ENCODE peak calls at places on chromosomes 16 and 17, in six cellular contexts. One of them, this sample, is unnamed.

GRCh38 chr17:9239821-9240658 is 218.7 kb downstream of the NTN1 start:
- DNase-seq in lower leg skin: peak; percentile 77
- DNase-seq in osteoblast: peak; percentile 99
- DNase-seq in Panc1: no peak
- DNase-seq in kidney: peak; percentile 93
- DNase-seq in CD4-positive, alpha-beta T cell: peak; percentile 71
- DNase-seq in this sample: no peak

GRCh38 chr17:44766409-44767038 is 7.7 kb downstream of the ADAM11 start:
- DNase-seq in CD4-positive, alpha-beta T cell: no peak
- DNase-seq in Panc1: no peak
- DNase-seq in osteoblast: peak; percentile 77
- DNase-seq in lower leg skin: no peak
- DNase-seq in kidney: no peak
- DNase-seq in this sample: peak; percentile 71

GRCh38 chr17:3879181-3879580 is 13.7 kb downstream of the CAMKK1 start:
- DNase-seq in CD4-positive, alpha-beta T cell: no peak
- DNase-seq in kidney: no peak
- DNase-seq in osteoblast: peak; percentile 96
- DNase-seq in lower leg skin: no peak
- DNase-seq in Panc1: no peak
- DNase-seq in this sample: no peak

GRCh38 chr17:4548721-4549531 is 6.3 kb downstream of the MYBBP1A start:
- DNase-seq in CD4-positive, alpha-beta T cell: peak; percentile 30
- DNase-seq in kidney: peak; percentile 59
- DNase-seq in lower leg skin: no peak
- DNase-seq in Panc1: no peak
- DNase-seq in osteoblast: peak; percentile 82
- DNase-seq in this sample: no peak

GRCh38 chr17:48261297-48261880 is 153.8 kb downstream of the SNX11 start:
- DNase-seq in kidney: no peak
- DNase-seq in lower leg skin: no peak
- DNase-seq in osteoblast: no peak
- DNase-seq in Panc1: peak; percentile 58
- DNase-seq in CD4-positive, alpha-beta T cell: no peak
- DNase-seq in this sample: no peak

GRCh38 chr16:47197536-47198179 is 53.9 kb upstream of the NETO2 start:
- DNase-seq in CD4-positive, alpha-beta T cell: no peak
- DNase-seq in kidney: no peak
- DNase-seq in lower leg skin: no peak
- DNase-seq in Panc1: no peak
- DNase-seq in osteoblast: no peak
- DNase-seq in this sample: no peak

GRCh38 chr17:57440522-57441269 is 184.4 kb downstream of the MSI2 start:
- DNase-seq in lower leg skin: peak; percentile 55
- DNase-seq in kidney: peak; percentile 88
- DNase-seq in Panc1: no peak
- DNase-seq in CD4-positive, alpha-beta T cell: peak; percentile 66
- DNase-seq in osteoblast: peak; percentile 88
- DNase-seq in this sample: no peak

GRCh38 chr16:49617710-49618330 is 238.1 kb downstream of the ZNF423 start:
- DNase-seq in lower leg skin: no peak
- DNase-seq in Panc1: no peak
- DNase-seq in kidney: no peak
- DNase-seq in CD4-positive, alpha-beta T cell: no peak
- DNase-seq in osteoblast: no peak
- DNase-seq in this sample: no peak

GRCh38 chr17:3695723-3696411 is at the start of gene P2RX5:
- DNase-seq in CD4-positive, alpha-beta T cell: peak; percentile 50
- DNase-seq in lower leg skin: no peak
- DNase-seq in kidney: no peak
- DNase-seq in osteoblast: peak; percentile 86
- DNase-seq in Panc1: no peak
- DNase-seq in this sample: no peak

GRCh38 chr16:81585785-81586184 is 141.2 kb downstream of the CMIP start:
- DNase-seq in CD4-positive, alpha-beta T cell: no peak
- DNase-seq in kidney: peak; percentile 21
- DNase-seq in lower leg skin: no peak
- DNase-seq in Panc1: no peak
- DNase-seq in osteoblast: peak; percentile 56
- DNase-seq in this sample: peak; percentile 67

DNA sequence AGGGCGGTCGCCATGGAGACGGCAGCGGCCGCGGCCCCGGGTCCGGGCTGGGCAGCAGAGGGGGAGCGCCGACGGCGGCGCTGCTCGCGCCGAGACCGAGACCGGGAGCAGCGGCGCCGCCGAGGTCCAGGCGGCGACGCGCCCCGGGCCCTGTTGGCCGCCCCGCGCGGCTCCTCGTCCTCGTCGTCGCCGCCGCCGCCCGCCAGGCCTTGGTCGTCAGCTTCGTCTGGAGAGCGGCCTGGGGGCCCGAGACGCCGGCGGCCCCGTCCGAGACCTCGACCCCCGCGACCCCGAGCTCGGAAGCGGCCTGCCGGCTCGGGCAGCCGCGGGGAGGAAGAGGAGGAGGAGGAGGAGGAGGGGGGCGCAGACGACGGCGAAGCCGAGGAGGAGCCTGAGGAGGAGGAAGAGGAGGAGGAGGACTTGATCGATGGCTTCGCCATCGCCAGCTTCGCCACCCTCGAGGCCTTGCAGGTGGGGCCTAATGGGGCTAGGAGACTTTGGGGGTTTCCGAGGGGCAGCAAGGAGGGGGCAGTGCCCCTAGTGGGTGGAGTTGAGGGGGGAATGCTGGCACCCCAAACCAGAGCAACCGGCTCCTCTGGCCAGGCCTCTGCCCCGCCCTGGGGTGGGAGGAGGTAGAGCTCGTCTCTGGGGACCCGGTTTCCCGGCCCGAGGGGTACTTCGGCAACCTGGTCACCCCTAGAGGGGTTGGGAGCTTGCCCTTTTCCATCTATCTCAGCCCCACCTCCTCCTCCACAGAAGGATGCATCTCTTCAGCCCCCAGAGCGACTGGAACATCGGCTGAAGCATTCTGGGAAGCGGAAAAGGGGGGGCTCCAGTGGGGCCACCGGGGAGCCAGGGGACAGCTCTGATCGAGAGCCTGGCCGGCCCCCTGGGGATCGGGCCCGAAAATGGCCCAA is 1.5 kb downstream of the FBRS start:
- DNase-seq in Panc1: no peak
- DNase-seq in kidney: peak; percentile 90
- DNase-seq in osteoblast: peak; percentile 92
- DNase-seq in lower leg skin: peak; percentile 45
- DNase-seq in CD4-positive, alpha-beta T cell: peak; percentile 46
- DNase-seq in this sample: no peak
- TF ChIP-seq CTCF in Panc1: no peak
- TF ChIP-seq CTCF in kidney: no peak
- TF ChIP-seq CTCF in osteoblast: no peak
- TF ChIP-seq CTCF in lower leg skin: no peak
- TF ChIP-seq CTCF in CD4-positive, alpha-beta T cell: no peak
- TF ChIP-seq CTCF in this sample: no peak

DNA sequence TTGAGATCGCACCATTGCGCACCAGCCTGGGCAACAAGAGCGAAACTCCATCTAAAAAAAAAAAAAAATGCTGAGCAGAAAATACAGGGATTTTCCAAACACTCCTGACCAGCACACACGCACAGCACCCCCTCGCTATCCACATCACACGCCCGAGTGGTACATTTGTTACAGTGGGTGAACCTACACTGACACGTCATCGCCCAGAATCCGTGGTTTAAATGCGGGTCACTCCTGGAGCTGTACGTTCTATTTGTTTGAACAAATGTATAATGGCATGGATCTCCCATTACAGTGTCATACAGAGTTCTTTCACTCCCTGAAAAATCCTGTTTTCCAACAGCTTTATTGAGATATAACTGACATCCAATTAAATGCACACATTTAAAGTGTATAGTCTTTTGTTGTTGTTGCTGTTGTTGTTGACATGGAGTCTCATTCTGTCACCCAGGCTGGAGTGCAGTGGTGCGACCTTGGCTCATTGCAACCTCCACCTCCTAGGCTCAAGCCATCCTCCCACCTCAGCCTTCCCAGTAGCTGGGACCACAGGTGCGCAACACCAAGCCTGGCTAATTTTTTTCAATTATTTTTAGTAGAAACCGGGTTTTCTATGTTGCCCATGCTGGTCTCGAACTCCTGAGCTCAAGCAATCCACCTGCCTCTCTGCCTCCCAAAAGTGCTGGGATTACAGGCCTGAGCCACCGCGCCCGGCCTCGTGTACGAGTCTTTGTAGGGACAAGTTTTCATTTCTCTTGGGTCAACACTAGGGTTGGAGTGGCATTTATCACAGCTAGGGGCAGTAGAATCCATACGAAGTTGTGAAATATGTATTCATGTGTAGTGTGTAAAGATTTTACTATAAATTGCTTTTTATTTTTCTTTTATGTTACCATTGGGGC is 4.4 kb upstream of the CARHSP1 start:
- DNase-seq in kidney: no peak
- DNase-seq in CD4-positive, alpha-beta T cell: no peak
- DNase-seq in lower leg skin: no peak
- DNase-seq in osteoblast: no peak
- DNase-seq in Panc1: no peak
- DNase-seq in this sample: no peak
- TF ChIP-seq CTCF in kidney: no peak
- TF ChIP-seq CTCF in CD4-positive, alpha-beta T cell: no peak
- TF ChIP-seq CTCF in lower leg skin: no peak
- TF ChIP-seq CTCF in osteoblast: peak; percentile 31
- TF ChIP-seq CTCF in Panc1: no peak
- TF ChIP-seq CTCF in this sample: peak; percentile 62

GRCh38 chr16:27248036-27248435 is 20.5 kb downstream of the NSMCE1 start:
- DNase-seq in lower leg skin: no peak
- DNase-seq in kidney: no peak
- DNase-seq in osteoblast: no peak
- DNase-seq in CD4-positive, alpha-beta T cell: no peak
- DNase-seq in Panc1: no peak
- DNase-seq in this sample: no peak

GRCh38 chr16:27245276-27246231 is 23.0 kb downstream of the NSMCE1 start:
- DNase-seq in lower leg skin: peak; percentile 49
- DNase-seq in Panc1: no peak
- DNase-seq in osteoblast: peak; percentile 90
- DNase-seq in kidney: peak; percentile 86
- DNase-seq in CD4-positive, alpha-beta T cell: no peak
- DNase-seq in this sample: no peak

GRCh38 chr16:27244363-27244755 is 24.2 kb downstream of the NSMCE1 start:
- DNase-seq in CD4-positive, alpha-beta T cell: no peak
- DNase-seq in osteoblast: no peak
- DNase-seq in kidney: peak; percentile 62
- DNase-seq in Panc1: no peak
- DNase-seq in lower leg skin: no peak
- DNase-seq in this sample: no peak

GRCh38 chr16:27243725-27244362 is 24.7 kb downstream of the NSMCE1 start:
- DNase-seq in lower leg skin: no peak
- DNase-seq in Panc1: no peak
- DNase-seq in kidney: peak; percentile 55
- DNase-seq in CD4-positive, alpha-beta T cell: no peak
- DNase-seq in osteoblast: no peak
- DNase-seq in this sample: no peak

GRCh38 chr16:27246439-27246838 is 22.1 kb downstream of the NSMCE1 start:
- DNase-seq in kidney: peak; percentile 32
- DNase-seq in osteoblast: no peak
- DNase-seq in CD4-positive, alpha-beta T cell: no peak
- DNase-seq in Panc1: no peak
- DNase-seq in lower leg skin: peak; percentile 12
- DNase-seq in this sample: no peak
- TF ChIP-seq CTCF in kidney: no peak
- TF ChIP-seq CTCF in osteoblast: no peak
- TF ChIP-seq CTCF in CD4-positive, alpha-beta T cell: no peak
- TF ChIP-seq CTCF in Panc1: no peak
- TF ChIP-seq CTCF in lower leg skin: no peak
- TF ChIP-seq CTCF in this sample: no peak

DNA sequence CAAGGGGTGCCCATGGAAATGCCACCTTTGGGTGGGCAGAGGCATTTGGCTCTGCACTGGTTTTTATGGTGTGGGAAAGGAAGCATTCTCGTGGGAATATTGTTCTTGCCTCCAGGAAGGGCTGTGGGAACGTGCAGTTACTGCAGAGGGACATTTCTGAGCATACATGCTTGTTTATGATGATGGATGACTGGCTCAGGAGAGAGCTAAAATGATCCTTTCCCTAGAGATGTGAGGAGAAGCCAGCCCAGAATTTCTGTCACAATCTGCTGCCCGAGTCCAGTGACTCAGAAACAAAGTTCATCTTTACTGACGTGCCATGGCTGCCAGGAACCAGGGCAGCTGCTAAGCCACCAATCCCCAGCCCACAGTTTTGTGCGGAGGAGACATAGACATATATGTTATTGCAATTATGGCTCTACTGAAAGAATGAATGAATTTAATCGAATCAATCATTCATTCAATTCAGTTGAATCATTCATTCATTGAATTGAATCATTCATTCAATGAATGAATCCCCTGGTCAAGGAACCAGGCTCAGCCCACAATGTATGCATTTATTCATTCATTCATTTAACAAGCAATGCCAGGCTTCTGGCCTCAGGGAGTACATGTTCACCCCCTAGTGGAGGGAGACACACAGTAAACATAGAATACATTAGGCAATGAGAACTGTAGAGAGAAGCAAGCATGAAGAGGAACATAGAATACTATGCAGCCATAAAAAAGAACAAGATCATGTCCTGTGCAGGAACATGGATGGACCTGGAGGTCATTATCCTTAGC is 414.4 kb upstream of the HSBP1 start:
- DNase-seq in CD4-positive, alpha-beta T cell: no peak
- DNase-seq in lower leg skin: no peak
- DNase-seq in kidney: no peak
- DNase-seq in Panc1: no peak
- DNase-seq in osteoblast: peak; percentile 73
- DNase-seq in this sample: no peak
- TF ChIP-seq CTCF in CD4-positive, alpha-beta T cell: no peak
- TF ChIP-seq CTCF in lower leg skin: no peak
- TF ChIP-seq CTCF in kidney: no peak
- TF ChIP-seq CTCF in Panc1: no peak
- TF ChIP-seq CTCF in osteoblast: peak; percentile 41
- TF ChIP-seq CTCF in this sample: peak; percentile 54